ENCODE peak calls at places on chromosomes 1 and 21, in seven cellular contexts. One of them, this sample, is unnamed.

GRCh38 chr1:117367769-117368059 is 465 bp downstream of the MAN1A2 start:
- DNase-seq in A549: no peak
- DNase-seq in lower leg skin: no peak
- DNase-seq in GM12865: peak
- DNase-seq in sigmoid colon: no peak
- DNase-seq in PC-9: no peak
- DNase-seq in effector memory CD4-positive, alpha-beta T cell: no peak
- DNase-seq in this sample: no peak

GRCh38 chr1:108598340-108598739 is 38.4 kb downstream of the EEIG2 start:
- DNase-seq in A549: no peak
- DNase-seq in GM12865: no peak
- DNase-seq in lower leg skin: no peak
- DNase-seq in PC-9: no peak
- DNase-seq in effector memory CD4-positive, alpha-beta T cell: no peak
- DNase-seq in sigmoid colon: no peak
- DNase-seq in this sample: no peak

GRCh38 chr21:44063151-44063912 is 43.9 kb upstream of the PWP2 start:
- DNase-seq in GM12865: no peak
- DNase-seq in PC-9: no peak
- DNase-seq in lower leg skin: no peak
- DNase-seq in sigmoid colon: no peak
- DNase-seq in A549: no peak
- DNase-seq in effector memory CD4-positive, alpha-beta T cell: no peak
- DNase-seq in this sample: no peak

GRCh38 chr1:24301395-24302175 is 17.6 kb upstream of the GRHL3 start:
- DNase-seq in GM12865: no peak
- DNase-seq in lower leg skin: no peak
- DNase-seq in A549: no peak
- DNase-seq in sigmoid colon: no peak
- DNase-seq in effector memory CD4-positive, alpha-beta T cell: no peak
- DNase-seq in PC-9: no peak
- DNase-seq in this sample: no peak

GRCh38 chr1:54109131-54110105 is 43.4 kb downstream of the CDCP2 start:
- DNase-seq in effector memory CD4-positive, alpha-beta T cell: no peak
- DNase-seq in GM12865: no peak
- DNase-seq in lower leg skin: no peak
- DNase-seq in PC-9: no peak
- DNase-seq in A549: no peak
- DNase-seq in sigmoid colon: no peak
- DNase-seq in this sample: no peak

GRCh38 chr1:238960071-238960470 is 426.3 kb upstream of the CHRM3 start:
- DNase-seq in PC-9: no peak
- DNase-seq in A549: no peak
- DNase-seq in lower leg skin: no peak
- DNase-seq in GM12865: no peak
- DNase-seq in effector memory CD4-positive, alpha-beta T cell: no peak
- DNase-seq in sigmoid colon: no peak
- DNase-seq in this sample: no peak

GRCh38 chr1:222589462-222590302 is at the start of gene TAF1A:
- DNase-seq in PC-9: peak
- DNase-seq in effector memory CD4-positive, alpha-beta T cell: peak
- DNase-seq in A549: peak
- DNase-seq in sigmoid colon: peak
- DNase-seq in lower leg skin: peak
- DNase-seq in GM12865: peak
- DNase-seq in this sample: peak

GRCh38 chr1:113123737-113124136 is 50.7 kb downstream of the LRIG2 start:
- DNase-seq in effector memory CD4-positive, alpha-beta T cell: no peak
- DNase-seq in GM12865: no peak
- DNase-seq in lower leg skin: no peak
- DNase-seq in PC-9: no peak
- DNase-seq in A549: no peak
- DNase-seq in sigmoid colon: no peak
- DNase-seq in this sample: no peak

GRCh38 chr1:177571076-177571475 is 398.8 kb downstream of the SEC16B start:
- DNase-seq in sigmoid colon: no peak
- DNase-seq in PC-9: no peak
- DNase-seq in lower leg skin: no peak
- DNase-seq in effector memory CD4-positive, alpha-beta T cell: no peak
- DNase-seq in GM12865: no peak
- DNase-seq in A549: no peak
- DNase-seq in this sample: no peak

GRCh38 chr1:108512239-108513071 is 47.4 kb upstream of the EEIG2 start:
- DNase-seq in GM12865: peak
- DNase-seq in lower leg skin: no peak
- DNase-seq in sigmoid colon: no peak
- DNase-seq in PC-9: no peak
- DNase-seq in effector memory CD4-positive, alpha-beta T cell: no peak
- DNase-seq in A549: no peak
- DNase-seq in this sample: no peak

GRCh38 chr1:55773189-55773940 is 558.2 kb upstream of the USP24 start:
- DNase-seq in effector memory CD4-positive, alpha-beta T cell: no peak
- DNase-seq in GM12865: no peak
- DNase-seq in PC-9: no peak
- DNase-seq in sigmoid colon: no peak
- DNase-seq in lower leg skin: no peak
- DNase-seq in A549: no peak
- DNase-seq in this sample: no peak

GRCh38 chr21:45079351-45079750 is 5.0 kb downstream of the ADARB1 start:
- DNase-seq in sigmoid colon: peak
- DNase-seq in lower leg skin: no peak
- DNase-seq in A549: no peak
- DNase-seq in effector memory CD4-positive, alpha-beta T cell: no peak
- DNase-seq in PC-9: no peak
- DNase-seq in GM12865: no peak
- DNase-seq in this sample: no peak

DNA sequence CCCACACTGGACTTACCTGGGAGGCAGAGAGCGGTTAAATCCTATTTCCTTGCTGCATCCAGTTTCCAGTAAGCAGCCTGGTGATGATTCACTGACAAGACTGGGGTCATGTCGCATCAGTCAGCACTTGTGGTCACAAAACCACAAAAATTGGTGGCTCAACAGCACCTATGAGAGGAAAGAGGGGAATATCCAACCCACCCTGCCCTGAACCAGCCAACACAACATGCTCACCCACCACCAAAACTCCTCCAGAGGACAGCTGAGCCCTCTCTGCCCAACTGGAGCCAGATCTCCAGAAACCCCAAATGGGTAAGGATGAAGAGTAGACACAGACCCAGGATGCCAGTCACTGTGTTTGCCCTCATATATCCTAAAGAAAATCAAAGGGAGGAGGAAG is 64.1 kb downstream of the CD46 start:
- DNase-seq in A549: no peak
- DNase-seq in GM12865: no peak
- DNase-seq in PC-9: no peak
- DNase-seq in effector memory CD4-positive, alpha-beta T cell: peak
- DNase-seq in sigmoid colon: no peak
- DNase-seq in lower leg skin: no peak
- DNase-seq in this sample: no peak
- H3K4me3 ChIP-seq in A549: no peak
- H3K4me3 ChIP-seq in GM12865: no peak
- H3K4me3 ChIP-seq in PC-9: no peak
- H3K4me3 ChIP-seq in effector memory CD4-positive, alpha-beta T cell: no peak
- H3K4me3 ChIP-seq in sigmoid colon: no peak
- H3K4me3 ChIP-seq in lower leg skin: no peak
- H3K4me3 ChIP-seq in this sample: no peak

GRCh38 chr1:109802901-109803561 is 39.3 kb upstream of the EPS8L3 start:
- DNase-seq in sigmoid colon: peak
- DNase-seq in effector memory CD4-positive, alpha-beta T cell: no peak
- DNase-seq in A549: no peak
- DNase-seq in GM12865: no peak
- DNase-seq in PC-9: no peak
- DNase-seq in lower leg skin: no peak
- DNase-seq in this sample: no peak
- H3K4me3 ChIP-seq in sigmoid colon: no peak
- H3K4me3 ChIP-seq in effector memory CD4-positive, alpha-beta T cell: no peak
- H3K4me3 ChIP-seq in A549: no peak
- H3K4me3 ChIP-seq in GM12865: no peak
- H3K4me3 ChIP-seq in PC-9: no peak
- H3K4me3 ChIP-seq in lower leg skin: no peak
- H3K4me3 ChIP-seq in this sample: no peak

GRCh38 chr1:225466848-225467192 is 39.0 kb upstream of the LBR start:
- DNase-seq in sigmoid colon: no peak
- DNase-seq in lower leg skin: no peak
- DNase-seq in GM12865: no peak
- DNase-seq in effector memory CD4-positive, alpha-beta T cell: no peak
- DNase-seq in A549: no peak
- DNase-seq in PC-9: no peak
- DNase-seq in this sample: no peak
- H3K4me3 ChIP-seq in sigmoid colon: no peak
- H3K4me3 ChIP-seq in lower leg skin: no peak
- H3K4me3 ChIP-seq in GM12865: peak
- H3K4me3 ChIP-seq in effector memory CD4-positive, alpha-beta T cell: no peak
- H3K4me3 ChIP-seq in A549: no peak
- H3K4me3 ChIP-seq in PC-9: no peak
- H3K4me3 ChIP-seq in this sample: no peak

GRCh38 chr1:16144325-16145029 is 11.4 kb downstream of the EPHA2 start:
- DNase-seq in GM12865: no peak
- DNase-seq in A549: peak
- DNase-seq in PC-9: no peak
- DNase-seq in sigmoid colon: no peak
- DNase-seq in lower leg skin: no peak
- DNase-seq in effector memory CD4-positive, alpha-beta T cell: no peak
- DNase-seq in this sample: no peak

GRCh38 chr1:16146888-16147614 is 8.8 kb downstream of the EPHA2 start:
- DNase-seq in effector memory CD4-positive, alpha-beta T cell: no peak
- DNase-seq in lower leg skin: no peak
- DNase-seq in sigmoid colon: no peak
- DNase-seq in A549: no peak
- DNase-seq in PC-9: peak
- DNase-seq in GM12865: no peak
- DNase-seq in this sample: no peak

GRCh38 chr1:16145988-16146887 is 9.6 kb downstream of the EPHA2 start:
- DNase-seq in A549: peak
- DNase-seq in GM12865: peak
- DNase-seq in effector memory CD4-positive, alpha-beta T cell: no peak
- DNase-seq in PC-9: peak
- DNase-seq in lower leg skin: no peak
- DNase-seq in sigmoid colon: peak
- DNase-seq in this sample: peak

GRCh38 chr1:16143566-16144324 is 12.1 kb downstream of the EPHA2 start:
- DNase-seq in effector memory CD4-positive, alpha-beta T cell: no peak
- DNase-seq in sigmoid colon: no peak
- DNase-seq in PC-9: peak
- DNase-seq in lower leg skin: no peak
- DNase-seq in A549: peak
- DNase-seq in GM12865: no peak
- DNase-seq in this sample: no peak

GRCh38 chr1:16145030-16145987 is 10.6 kb downstream of the EPHA2 start:
- DNase-seq in sigmoid colon: peak
- DNase-seq in PC-9: peak
- DNase-seq in GM12865: no peak
- DNase-seq in lower leg skin: peak
- DNase-seq in effector memory CD4-positive, alpha-beta T cell: no peak
- DNase-seq in A549: peak
- DNase-seq in this sample: peak
- H3K4me3 ChIP-seq in sigmoid colon: no peak
- H3K4me3 ChIP-seq in PC-9: peak
- H3K4me3 ChIP-seq in GM12865: no peak
- H3K4me3 ChIP-seq in lower leg skin: no peak
- H3K4me3 ChIP-seq in effector memory CD4-positive, alpha-beta T cell: no peak
- H3K4me3 ChIP-seq in A549: peak
- H3K4me3 ChIP-seq in this sample: peak

GRCh38 chr1:206578115-206578935 is 33.9 kb downstream of the EIF2D start:
- DNase-seq in sigmoid colon: no peak
- DNase-seq in A549: no peak
- DNase-seq in effector memory CD4-positive, alpha-beta T cell: no peak
- DNase-seq in PC-9: no peak
- DNase-seq in GM12865: peak
- DNase-seq in lower leg skin: no peak
- DNase-seq in this sample: peak

GRCh38 chr1:206573772-206574161 is 38.5 kb downstream of the EIF2D start:
- DNase-seq in GM12865: no peak
- DNase-seq in PC-9: no peak
- DNase-seq in A549: no peak
- DNase-seq in sigmoid colon: no peak
- DNase-seq in effector memory CD4-positive, alpha-beta T cell: no peak
- DNase-seq in lower leg skin: no peak
- DNase-seq in this sample: no peak

GRCh38 chr1:206578959-206579358 is 33.3 kb downstream of the EIF2D start:
- DNase-seq in effector memory CD4-positive, alpha-beta T cell: no peak
- DNase-seq in GM12865: no peak
- DNase-seq in A549: no peak
- DNase-seq in sigmoid colon: no peak
- DNase-seq in lower leg skin: no peak
- DNase-seq in PC-9: no peak
- DNase-seq in this sample: no peak

GRCh38 chr1:206575165-206575893 is 36.9 kb downstream of the EIF2D start:
- DNase-seq in PC-9: no peak
- DNase-seq in effector memory CD4-positive, alpha-beta T cell: no peak
- DNase-seq in sigmoid colon: peak
- DNase-seq in GM12865: peak
- DNase-seq in lower leg skin: peak
- DNase-seq in A549: no peak
- DNase-seq in this sample: peak

GRCh38 chr1:206575894-206576737 is 36.1 kb downstream of the EIF2D start:
- DNase-seq in effector memory CD4-positive, alpha-beta T cell: no peak
- DNase-seq in GM12865: no peak
- DNase-seq in lower leg skin: no peak
- DNase-seq in sigmoid colon: no peak
- DNase-seq in PC-9: no peak
- DNase-seq in A549: no peak
- DNase-seq in this sample: no peak
- H3K4me3 ChIP-seq in effector memory CD4-positive, alpha-beta T cell: peak
- H3K4me3 ChIP-seq in GM12865: no peak
- H3K4me3 ChIP-seq in lower leg skin: no peak
- H3K4me3 ChIP-seq in sigmoid colon: no peak
- H3K4me3 ChIP-seq in PC-9: no peak
- H3K4me3 ChIP-seq in A549: no peak
- H3K4me3 ChIP-seq in this sample: no peak

GRCh38 chr1:172004671-172005070 is 163.4 kb downstream of the DNM3 start:
- DNase-seq in effector memory CD4-positive, alpha-beta T cell: no peak
- DNase-seq in A549: no peak
- DNase-seq in sigmoid colon: no peak
- DNase-seq in lower leg skin: no peak
- DNase-seq in PC-9: no peak
- DNase-seq in GM12865: no peak
- DNase-seq in this sample: no peak

GRCh38 chr1:172002725-172003345 is 161.5 kb downstream of the DNM3 start:
- DNase-seq in PC-9: peak
- DNase-seq in effector memory CD4-positive, alpha-beta T cell: no peak
- DNase-seq in sigmoid colon: no peak
- DNase-seq in GM12865: peak
- DNase-seq in A549: peak
- DNase-seq in lower leg skin: no peak
- DNase-seq in this sample: no peak

GRCh38 chr1:172003766-172004530 is 162.7 kb downstream of the DNM3 start:
- DNase-seq in PC-9: no peak
- DNase-seq in A549: no peak
- DNase-seq in effector memory CD4-positive, alpha-beta T cell: no peak
- DNase-seq in lower leg skin: no peak
- DNase-seq in sigmoid colon: no peak
- DNase-seq in GM12865: no peak
- DNase-seq in this sample: no peak

GRCh38 chr1:172005856-172006255 is 164.6 kb downstream of the DNM3 start:
- DNase-seq in lower leg skin: no peak
- DNase-seq in A549: no peak
- DNase-seq in PC-9: no peak
- DNase-seq in effector memory CD4-positive, alpha-beta T cell: no peak
- DNase-seq in GM12865: peak
- DNase-seq in sigmoid colon: no peak
- DNase-seq in this sample: no peak

GRCh38 chr1:172006660-172007059 is 165.4 kb downstream of the DNM3 start:
- DNase-seq in GM12865: no peak
- DNase-seq in A549: no peak
- DNase-seq in sigmoid colon: no peak
- DNase-seq in lower leg skin: no peak
- DNase-seq in PC-9: no peak
- DNase-seq in effector memory CD4-positive, alpha-beta T cell: no peak
- DNase-seq in this sample: no peak
- H3K4me3 ChIP-seq in GM12865: no peak
- H3K4me3 ChIP-seq in A549: no peak
- H3K4me3 ChIP-seq in sigmoid colon: no peak
- H3K4me3 ChIP-seq in lower leg skin: no peak
- H3K4me3 ChIP-seq in PC-9: no peak
- H3K4me3 ChIP-seq in effector memory CD4-positive, alpha-beta T cell: no peak
- H3K4me3 ChIP-seq in this sample: no peak